ENCODE peak calls at places on chromosomes 13 and 19, in four cellular contexts. O is AG04449, R is esophagus squamous epithelium, Z is PC-9. D is an unnamed sample.

GRCh38 chr13:94249512-94249911 is 230.0 kb downstream of the DCT start:
- DNase-seq in O (peak), R (no peak), Z (no peak), D (peak)

GRCh38 chr13:111322916-111323331 is 2.5 kb downstream of the TEX29 start:
- DNase-seq in O (no peak), R (no peak), Z (no peak), D (no peak)

GRCh38 chr19:35357867-35358573 is at the start of gene FFAR3:
- DNase-seq in O (no peak), R (no peak), Z (no peak), D (no peak)

GRCh38 chr19:39795001-39795400 is 16.3 kb downstream of the LEUTX start:
- DNase-seq in O (no peak), R (no peak), Z (no peak), D (no peak)

GRCh38 chr13:106432636-106433035 is 102.8 kb downstream of the EFNB2 start:
- DNase-seq in O (no peak), R (no peak), Z (peak), D (peak)

GRCh38 chr13:44181938-44182337 is 191.7 kb upstream of the SERP2 start:
- DNase-seq in O (no peak), R (no peak), Z (no peak), D (no peak)

GRCh38 chr19:2973229-2973628 is 4.1 kb upstream of the TLE6 start:
- DNase-seq in O (no peak), R (no peak), Z (no peak), D (no peak)

GRCh38 chr19:1026189-1027019 is at the start of gene CNN2:
- DNase-seq in O (no peak), R (no peak), Z (peak), D (no peak)

GRCh38 chr19:44747739-44748425 is 626 bp upstream of the BCL3 start:
- DNase-seq in O (no peak), R (no peak), Z (peak), D (no peak)

GRCh38 chr19:2186071-2186846 is 22.5 kb downstream of the DOT1L start:
- DNase-seq in O (peak), R (no peak), Z (no peak), D (peak)

GRCh38 chr19:18287836-18288772 is 6.7 kb upstream of the JUND start:
- DNase-seq in O (no peak), R (no peak), Z (no peak), D (no peak)

GRCh38 chr13:40787062-40787461 is 2.3 kb upstream of the SLC25A15 start:
- DNase-seq in O (no peak), R (no peak), Z (no peak), D (no peak)

GRCh38 chr13:31951215-31951678 is 80.3 kb upstream of the FRY start:
- DNase-seq in O (no peak), R (peak), Z (peak), D (peak)

GRCh38 chr13:31956944-31957644 is 74.5 kb upstream of the FRY start:
- DNase-seq in O (no peak), R (no peak), Z (no peak), D (no peak)

GRCh38 chr13:31955745-31956144 is 75.8 kb upstream of the FRY start:
- DNase-seq in O (no peak), R (no peak), Z (no peak), D (no peak)

GRCh38 chr13:31950121-31950810 is 81.3 kb upstream of the FRY start:
- DNase-seq in O (no peak), R (no peak), Z (no peak), D (no peak)

GRCh38 chr13:31952641-31953380 is 78.8 kb upstream of the FRY start:
- DNase-seq in O (no peak), R (no peak), Z (no peak), D (no peak)
- TF ChIP-seq CTCF in O (no peak), R (no peak), Z (no peak), D (no peak)

DNA sequence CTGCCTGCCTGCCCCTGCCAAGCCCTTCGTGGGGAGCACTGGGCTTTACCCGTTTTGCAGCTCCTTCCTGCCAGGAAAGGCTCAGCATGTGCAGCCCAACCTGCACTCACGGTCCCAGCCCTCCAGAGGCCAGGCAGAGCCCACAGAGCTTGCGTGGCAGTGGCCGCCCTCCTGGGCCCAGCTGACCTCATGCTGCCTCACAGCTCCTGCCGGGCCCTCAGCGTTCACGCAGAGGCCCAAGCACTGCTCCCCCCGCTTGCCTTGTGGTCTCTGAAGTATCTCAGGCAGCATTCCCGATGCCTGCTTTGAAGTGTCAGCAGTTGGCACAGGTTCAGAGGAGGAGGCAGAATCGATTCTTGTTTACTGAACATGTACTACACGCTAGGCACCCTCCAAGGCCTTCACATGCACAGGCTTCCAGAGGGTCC is 32.5 kb downstream of the CAPN12 start:
- DNase-seq in O (no peak), R (no peak), Z (no peak), D (no peak)
- TF ChIP-seq CTCF in O (peak), R (peak), Z (no peak), D (no peak)

DNA sequence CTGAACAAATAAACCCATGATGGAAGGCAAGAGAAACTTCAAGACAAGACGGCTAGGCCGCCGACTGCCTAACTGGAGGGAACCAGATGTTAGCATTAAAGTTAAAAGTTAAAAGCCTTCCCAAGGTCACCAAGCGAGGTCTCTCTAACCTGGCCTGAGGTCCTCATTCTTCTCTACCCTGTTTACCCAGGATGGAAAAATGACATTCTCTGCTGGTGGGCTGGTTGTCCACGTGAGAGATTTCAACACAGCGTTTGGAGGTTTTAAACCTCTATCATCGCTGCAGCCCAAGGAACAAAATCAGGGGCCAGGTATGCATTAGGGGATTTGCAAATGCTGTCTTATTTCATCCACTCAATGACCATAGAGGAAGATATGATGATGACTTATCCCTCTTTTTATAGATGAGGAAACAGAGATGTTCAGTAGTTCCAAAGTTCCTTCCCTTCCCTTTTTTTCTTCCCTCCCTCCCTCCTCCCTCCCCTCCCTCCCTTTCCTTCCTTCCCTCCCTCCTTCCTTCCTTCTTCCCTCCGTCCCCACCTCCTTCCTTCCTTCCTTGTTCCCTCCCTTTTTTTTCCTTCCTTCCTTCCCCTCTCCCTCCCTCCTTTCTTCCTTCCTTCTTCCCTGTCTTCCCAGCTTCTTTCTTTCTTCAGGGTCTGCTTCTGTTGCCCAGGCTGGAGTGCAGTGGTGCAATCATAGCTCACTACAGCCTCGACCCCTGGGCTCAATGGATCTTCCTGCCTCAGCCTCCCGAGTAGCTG is 79.7 kb downstream of the INSR start:
- DNase-seq in O (no peak), R (no peak), Z (no peak), D (no peak)
- TF ChIP-seq CTCF in O (no peak), R (no peak), Z (no peak), D (no peak)

GRCh38 chr13:92535222-92536006 is 691.2 kb upstream of the GPC6 start:
- DNase-seq in O (no peak), R (no peak), Z (no peak), D (no peak)

DNA sequence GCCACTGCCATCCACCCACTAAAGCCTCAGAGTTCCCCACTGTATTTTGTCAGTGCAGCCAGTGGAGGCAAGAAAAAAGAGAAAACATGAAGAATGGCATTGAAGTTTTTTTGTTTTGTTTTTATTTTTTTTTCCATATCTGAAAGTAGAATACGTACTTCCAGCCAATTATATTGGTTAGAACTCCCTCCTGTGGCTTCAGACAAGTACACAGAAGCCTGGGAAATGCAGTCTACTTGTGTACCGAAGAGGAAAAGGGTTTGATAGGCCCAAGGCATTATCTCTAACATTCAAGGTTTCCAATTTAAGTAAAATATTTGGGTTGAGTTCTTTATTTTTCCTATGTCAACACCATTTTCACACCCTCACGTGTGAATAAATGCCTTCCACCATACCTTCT is 696.2 kb upstream of the GPC6 start:
- DNase-seq in O (no peak), R (no peak), Z (no peak), D (no peak)
- TF ChIP-seq CTCF in O (no peak), R (no peak), Z (no peak), D (no peak)

GRCh38 chr13:113211774-113212173 is 2.4 kb downstream of the CUL4A start:
- DNase-seq in O (no peak), R (no peak), Z (no peak), D (no peak)
- TF ChIP-seq CTCF in O (no peak), R (no peak), Z (no peak), D (peak)

DNA sequence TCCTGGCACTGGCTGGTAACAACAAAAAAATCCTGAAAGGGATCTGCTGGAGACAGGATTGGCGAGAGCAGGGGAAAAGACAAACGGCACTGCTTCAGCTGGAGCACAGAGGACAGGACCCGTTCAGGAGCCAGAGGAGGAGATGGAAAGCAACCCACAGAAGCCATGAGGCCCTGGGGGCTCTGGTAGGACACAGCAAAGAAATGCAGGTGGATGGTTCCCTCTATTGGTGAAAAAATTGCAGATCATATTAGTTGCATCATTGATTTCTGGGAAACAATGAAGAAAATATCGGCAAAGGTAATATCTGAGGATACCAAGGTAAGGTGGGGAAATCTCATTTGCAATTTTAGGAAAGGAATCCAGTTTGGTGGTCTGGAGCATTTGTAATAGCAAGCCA is 25.7 kb upstream of the TPP2 start:
- DNase-seq in O (no peak), R (no peak), Z (no peak), D (no peak)
- TF ChIP-seq CTCF in O (no peak), R (no peak), Z (peak), D (no peak)